ENCODE peak calls at places on chromosomes 3 and 15, in five cellular contexts. A is kidney glomerular epithelial cell; W is SK-MEL-5; X is fibroblast of pulmonary artery; O is activated CD8-positive, alpha-beta memory T cell treated with anti-CD3 and anti-CD28 coated beads for 24 hours. Z is an unnamed sample.

GRCh38 chr3:128504957-128505730 is 12.1 kb upstream of the GATA2 start:
- DNase-seq in A (no peak), W (no peak), X (no peak), O (no peak), Z (no peak)

GRCh38 chr3:71900057-71900456 is 115.1 kb upstream of the PROK2 start:
- DNase-seq in A (no peak), W (no peak), X (no peak), O (no peak), Z (no peak)

GRCh38 chr3:6287063-6287462 is 573.9 kb upstream of the GRM7 start:
- DNase-seq in A (no peak), W (no peak), X (no peak), O (no peak), Z (no peak)

GRCh38 chr3:127288921-127289645 is 1.2 kb upstream of the PRR20G start:
- DNase-seq in A (no peak), W (peak; percentile 21), X (no peak), O (no peak), Z (no peak)

GRCh38 chr3:13873818-13874217 is 6.1 kb downstream of the WNT7A start:
- DNase-seq in A (no peak), W (no peak), X (no peak), O (no peak), Z (no peak)

GRCh38 chr3:71119171-71119570 is 464.4 kb downstream of the FOXP1 start:
- DNase-seq in A (no peak), W (no peak), X (no peak), O (no peak), Z (no peak)

GRCh38 chr3:13493867-13494441 is 13.8 kb downstream of the HDAC11 start:
- DNase-seq in A (no peak), W (no peak), X (no peak), O (no peak), Z (no peak)

GRCh38 chr3:11434017-11434526 is 161.9 kb downstream of the ATG7 start:
- DNase-seq in A (no peak), W (peak; percentile 20), X (peak; percentile 91), O (no peak), Z (no peak)

GRCh38 chr3:27311400-27311799 is 57.8 kb downstream of the NEK10 start:
- DNase-seq in A (peak; percentile 94), W (peak; percentile 5), X (peak; percentile 77), O (no peak), Z (no peak)

GRCh38 chr3:132380979-132381944 is 36.0 kb upstream of the DNAJC13 start:
- DNase-seq in A (no peak), W (no peak), X (no peak), O (no peak), Z (no peak)

GRCh38 chr3:158801200-158801599 is 654 bp upstream of the MFSD1 start:
- DNase-seq in A (no peak), W (no peak), X (peak; percentile 11), O (no peak), Z (no peak)

GRCh38 chr15:75364881-75365280 is 3.5 kb downstream of the MAN2C1 start:
- DNase-seq in A (no peak), W (no peak), X (no peak), O (no peak), Z (no peak)

GRCh38 chr3:194306109-194306686 is 44.9 kb downstream of the CPN2 start:
- DNase-seq in A (no peak), W (no peak), X (no peak), O (no peak), Z (no peak)

GRCh38 chr3:7977245-7978103 is 524.1 kb upstream of the LMCD1 start:
- DNase-seq in A (peak; percentile 58), W (peak; percentile 96), X (peak; percentile 50), O (no peak), Z (no peak)

GRCh38 chr3:134796313-134797079 is 1.4 kb downstream of the EPHB1 start:
- DNase-seq in A (peak; percentile 13), W (no peak), X (no peak), O (no peak), Z (no peak)

GRCh38 chr15:101051291-101052030 is 132.3 kb downstream of the LRRK1 start:
- DNase-seq in A (no peak), W (no peak), X (no peak), O (peak; percentile 38), Z (peak; percentile 32)

GRCh38 chr15:67761343-67761742 is 64.0 kb upstream of the SKOR1 start:
- DNase-seq in A (no peak), W (no peak), X (no peak), O (no peak), Z (no peak)

GRCh38 chr3:126858401-126858800 is 124.5 kb upstream of the PLXNA1 start:
- DNase-seq in A (no peak), W (no peak), X (no peak), O (no peak), Z (no peak)

GRCh38 chr3:149401215-149401925 is 23.9 kb upstream of the TM4SF1 start:
- DNase-seq in A (peak; percentile 66), W (no peak), X (peak; percentile 73), O (no peak), Z (no peak)

GRCh38 chr15:38828031-38828532 is 263.5 kb upstream of the RASGRP1 start:
- DNase-seq in A (no peak), W (no peak), X (peak; percentile 95), O (no peak), Z (no peak)

GRCh38 chr15:35697549-35698299 is 151.8 kb upstream of the DPH6 start:
- DNase-seq in A (peak; percentile 80), W (no peak), X (peak; percentile 79), O (no peak), Z (peak; percentile 69)